ENCODE peak calls at places on chromosome 15, in six cellular contexts. W is HCT116, U is upper lobe of left lung, Y is lower leg skin, C is Peyer's patch, H is A549. E is an unnamed sample.

GRCh38 chr15:48202068-48202467 is 4.0 kb upstream of the SLC12A1 start:
- DNase-seq in Y (no peak), C (no peak), U (no peak), W (no peak), H (no peak), E (no peak)

GRCh38 chr15:26974120-26974780 is 3.3 kb downstream of the GABRG3 start:
- DNase-seq in W (no peak), H (peak; percentile 35), U (no peak), C (no peak), Y (no peak), E (no peak)

GRCh38 chr15:23566070-23567050 is 886 bp downstream of the MKRN3 start:
- DNase-seq in H (no peak), Y (no peak), W (peak; percentile 29), C (no peak), U (no peak), E (peak; percentile 13)

GRCh38 chr15:57541271-57541670 is 50.4 kb upstream of the MYZAP start:
- DNase-seq in H (no peak), W (no peak), C (no peak), U (no peak), Y (no peak), E (no peak)

GRCh38 chr15:85024509-85025336 is 43.1 kb downstream of the PDE8A start:
- DNase-seq in C (no peak), Y (no peak), W (no peak), H (peak; percentile 51), U (no peak), E (no peak)

GRCh38 chr15:34733621-34734020 is 21.2 kb downstream of the GJD2 start:
- DNase-seq in Y (no peak), C (no peak), U (no peak), H (no peak), W (no peak), E (no peak)

GRCh38 chr15:72532991-72533601 is 59.0 kb downstream of the ARIH1 start:
- DNase-seq in U (no peak), C (no peak), H (no peak), W (no peak), Y (no peak), E (no peak)

GRCh38 chr15:57545995-57546394 is 45.7 kb upstream of the MYZAP start:
- DNase-seq in C (no peak), U (no peak), W (no peak), Y (peak; percentile 49), H (no peak), E (no peak)

GRCh38 chr15:60397772-60398445 is at the start of gene ANXA2:
- DNase-seq in H (peak; percentile 84), Y (peak; percentile 97), C (peak; percentile 92), W (peak; percentile 70), U (peak; percentile 89), E (peak; percentile 89)

GRCh38 chr15:67115567-67115966 is 50.2 kb downstream of the SMAD3 start:
- DNase-seq in Y (no peak), U (no peak), C (no peak), W (no peak), H (no peak), E (no peak)

GRCh38 chr15:80403712-80404056 is 498 bp upstream of the ARNT2 start:
- DNase-seq in Y (no peak), C (no peak), H (peak; percentile 58), U (no peak), W (no peak), E (no peak)

GRCh38 chr15:31197497-31198414 is 96.2 kb upstream of the TRPM1 start:
- DNase-seq in C (peak; percentile 65), U (peak; percentile 61), Y (peak; percentile 82), H (no peak), W (no peak), E (no peak)

GRCh38 chr15:92654662-92655061 is 913 bp downstream of the FAM174B start:
- DNase-seq in Y (no peak), W (no peak), U (no peak), C (no peak), H (no peak), E (no peak)

GRCh38 chr15:92653836-92654524 is 1.6 kb downstream of the FAM174B start:
- DNase-seq in W (no peak), C (no peak), Y (peak; percentile 86), H (no peak), U (peak; percentile 77), E (no peak)

GRCh38 chr15:92656089-92656488 is 514 bp upstream of the FAM174B start:
- DNase-seq in Y (peak; percentile 42), U (no peak), C (no peak), H (no peak), W (no peak), E (no peak)

GRCh38 chr15:92653366-92653765 is 2.2 kb downstream of the FAM174B start:
- DNase-seq in C (no peak), U (no peak), Y (no peak), W (no peak), H (no peak), E (no peak)

DNA sequence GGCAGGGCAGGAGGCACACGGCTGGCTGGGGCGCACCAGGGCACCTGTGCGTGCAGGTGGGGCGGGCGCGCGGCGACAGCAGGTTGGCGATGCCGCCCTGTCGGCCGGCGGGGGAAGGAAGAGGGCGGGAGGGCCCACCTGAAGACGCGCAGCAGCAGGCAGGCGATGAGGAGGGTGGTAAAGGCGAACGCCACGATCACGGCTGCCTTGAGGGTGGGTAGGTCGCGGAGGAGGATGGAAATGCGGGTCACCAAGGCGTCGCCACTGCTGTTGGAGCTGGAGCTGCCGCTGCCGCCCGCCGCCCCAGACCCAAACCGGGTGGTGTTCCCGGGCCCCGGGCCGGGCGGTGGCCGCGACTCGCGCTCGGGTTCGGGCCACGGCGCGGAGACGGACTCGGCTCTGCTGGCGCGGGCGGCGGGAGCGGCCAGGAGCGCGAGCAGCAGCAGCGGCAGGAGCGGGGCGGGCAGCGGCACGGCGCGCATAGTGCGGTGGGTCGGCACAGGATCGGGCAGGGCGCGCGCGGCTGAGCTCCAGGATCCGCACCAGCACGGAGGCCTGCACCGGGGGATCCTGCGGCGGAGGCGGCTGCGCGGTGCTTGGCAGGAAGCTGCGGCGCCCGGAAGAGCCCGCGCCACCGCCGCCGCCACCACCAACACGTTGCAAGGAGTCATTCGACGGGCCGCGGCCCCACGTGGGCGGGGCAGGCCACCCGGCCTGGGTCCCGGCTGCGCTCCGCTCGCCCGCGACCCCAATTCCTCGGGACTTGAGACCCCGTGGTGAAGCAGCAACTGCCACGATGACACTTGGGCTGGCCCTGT is at the start of gene FAM174B:
- DNase-seq in H (peak; percentile 65), U (peak; percentile 53), C (peak; percentile 77), Y (peak; percentile 83), W (no peak), E (no peak)
- TF ChIP-seq POLR2A in H (peak; percentile 48), U (no peak), C (no peak), Y (no peak), W (no peak), E (peak; percentile 44)

GRCh38 chr15:56358604-56359003 is 6.6 kb upstream of the TEX9 start:
- DNase-seq in Y (no peak), U (no peak), C (no peak), W (no peak), H (no peak), E (no peak)
- H3K4me3 ChIP-seq in Y (no peak overlapping the region), U (no peak overlapping the region), C (no peak overlapping the region), W (no peak overlapping the region), H (no peak overlapping the region), E (no peak overlapping the region)

GRCh38 chr15:98547255-98547654 is 101.1 kb upstream of the IGF1R start:
- DNase-seq in W (no peak), H (no peak), Y (no peak), U (no peak), C (no peak), E (no peak)

GRCh38 chr15:98547741-98548166 is 100.6 kb upstream of the IGF1R start:
- DNase-seq in U (peak; percentile 34), Y (peak; percentile 94), C (no peak), W (no peak), H (no peak), E (peak; percentile 27)

GRCh38 chr15:98549741-98550140 is 98.6 kb upstream of the IGF1R start:
- DNase-seq in U (no peak), Y (peak; percentile 82), H (no peak), C (no peak), W (no peak), E (no peak)

GRCh38 chr15:98549003-98549402 is 99.3 kb upstream of the IGF1R start:
- DNase-seq in H (no peak), W (no peak), C (no peak), Y (no peak), U (no peak), E (no peak)

DNA sequence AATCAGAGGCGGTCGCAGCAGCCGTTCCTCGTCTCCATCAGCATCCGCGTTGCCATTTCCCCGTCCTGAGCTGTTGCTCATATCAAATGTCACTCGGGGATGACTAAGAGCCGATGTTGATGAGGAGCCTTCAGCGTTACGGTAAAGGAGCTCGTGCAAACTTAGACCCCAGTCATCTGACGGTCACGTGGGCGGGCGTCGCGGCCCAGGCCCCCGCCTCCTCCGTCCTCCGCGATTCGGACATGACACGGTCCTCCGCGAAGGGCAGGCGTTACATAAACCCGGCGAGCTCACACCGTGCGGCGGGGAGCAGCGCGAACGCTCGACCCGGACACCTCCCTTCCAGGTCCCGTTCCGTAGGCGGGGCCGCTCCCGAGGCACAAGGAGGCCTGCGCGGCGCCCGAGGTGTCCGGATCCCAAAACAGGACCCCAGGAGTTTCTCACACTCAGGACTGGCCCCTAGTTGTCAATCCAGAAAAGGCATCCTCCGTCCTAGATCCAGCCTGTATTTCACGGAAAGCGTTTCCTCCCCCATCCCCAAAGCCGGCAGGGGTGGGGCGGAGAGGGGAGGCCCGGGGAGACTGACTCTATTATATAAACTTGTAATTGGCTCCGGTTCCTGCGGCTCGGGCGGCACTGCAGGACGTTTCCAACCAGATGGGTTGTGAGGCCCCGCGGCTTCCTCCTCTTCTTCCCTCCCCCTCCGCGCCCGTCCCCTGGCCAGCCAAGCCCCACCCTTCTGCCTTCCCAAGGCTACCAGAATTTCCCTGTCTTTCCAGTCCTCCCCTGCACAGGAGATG is 100.0 kb upstream of the IGF1R start:
- DNase-seq in C (peak; percentile 59), W (no peak), Y (peak; percentile 96), H (peak; percentile 84), U (peak; percentile 75), E (peak; percentile 70)
- TF ChIP-seq POLR2A in C (no peak), W (no peak), Y (no peak), H (no peak), U (no peak), E (peak; percentile 42)

GRCh38 chr15:99718421-99718820 is 14.8 kb downstream of the LYSMD4 start:
- DNase-seq in U (no peak), H (no peak), Y (no peak), W (no peak), C (no peak), E (no peak)

GRCh38 chr15:99720533-99720932 is 12.7 kb downstream of the LYSMD4 start:
- DNase-seq in W (no peak), Y (no peak), H (no peak), C (no peak), U (no peak), E (no peak)

GRCh38 chr15:99719096-99719541 is 14.1 kb downstream of the LYSMD4 start:
- DNase-seq in H (no peak), W (no peak), Y (no peak), C (no peak), U (no peak), E (no peak)

GRCh38 chr15:99717129-99718024 is 15.9 kb downstream of the LYSMD4 start:
- DNase-seq in W (no peak), H (no peak), Y (no peak), C (no peak), U (no peak), E (no peak)

DNA sequence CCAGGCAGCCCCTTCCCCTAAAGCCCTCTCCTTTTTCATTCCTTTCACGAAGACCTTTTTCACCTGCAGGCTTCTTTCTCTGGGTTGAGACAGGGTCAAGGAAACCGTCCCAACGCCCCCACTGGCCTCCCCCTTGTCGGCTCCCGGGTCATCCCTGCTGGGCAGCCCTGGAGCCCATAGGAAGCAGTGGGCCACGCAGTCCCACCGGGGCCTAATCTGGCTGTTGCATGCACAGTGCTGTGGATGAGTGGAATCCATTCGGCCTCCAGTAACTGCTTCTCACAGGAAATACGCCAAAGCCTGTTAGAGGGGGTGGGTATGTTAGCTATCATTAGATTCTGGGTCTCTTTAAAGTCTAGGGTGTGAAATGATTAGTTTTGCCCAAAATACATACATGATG is 16.7 kb downstream of the LYSMD4 start:
- DNase-seq in H (no peak), Y (no peak), C (no peak), W (no peak), U (no peak), E (no peak)
- H3K4me3 ChIP-seq in H (no peak overlapping the region), Y (no peak overlapping the region), C (no peak overlapping the region), W (no peak overlapping the region), U (no peak overlapping the region), E (no peak overlapping the region)

E was measured in uterus.